ENCODE peak calls at places on chromosomes 3 and 15, in five cellular contexts. One of them, this sample, is unnamed.

GRCh38 chr15:41891226-41891625 is 2.6 kb downstream of the SPTBN5 start:
- DNase-seq in activated naive CD8-positive, alpha-beta T cell treated with anti-CD3 and anti-CD28 coated beads for 36 hours: no peak
- DNase-seq in EL: no peak
- DNase-seq in HEK293T: no peak
- DNase-seq in stimulated activated CD4-positive, alpha-beta T cell treated with anti-CD3 and anti-CD28 coated beads, Interleukin-2, amount 100 ng/mL, for 48 hours: no peak
- DNase-seq in this sample: no peak

GRCh38 chr3:33166095-33166494 is 52.3 kb downstream of the CRTAP start:
- DNase-seq in stimulated activated CD4-positive, alpha-beta T cell treated with anti-CD3 and anti-CD28 coated beads, Interleukin-2, amount 100 ng/mL, for 48 hours: no peak
- DNase-seq in EL: no peak
- DNase-seq in HEK293T: no peak
- DNase-seq in activated naive CD8-positive, alpha-beta T cell treated with anti-CD3 and anti-CD28 coated beads for 36 hours: no peak
- DNase-seq in this sample: no peak

GRCh38 chr3:37852097-37852496 is 9.6 kb upstream of the CTDSPL start:
- DNase-seq in HEK293T: no peak
- DNase-seq in EL: peak
- DNase-seq in stimulated activated CD4-positive, alpha-beta T cell treated with anti-CD3 and anti-CD28 coated beads, Interleukin-2, amount 100 ng/mL, for 48 hours: no peak
- DNase-seq in activated naive CD8-positive, alpha-beta T cell treated with anti-CD3 and anti-CD28 coated beads for 36 hours: no peak
- DNase-seq in this sample: no peak

GRCh38 chr3:40044487-40044886 is 235.1 kb downstream of the MYRIP start:
- DNase-seq in activated naive CD8-positive, alpha-beta T cell treated with anti-CD3 and anti-CD28 coated beads for 36 hours: no peak
- DNase-seq in HEK293T: no peak
- DNase-seq in EL: peak
- DNase-seq in stimulated activated CD4-positive, alpha-beta T cell treated with anti-CD3 and anti-CD28 coated beads, Interleukin-2, amount 100 ng/mL, for 48 hours: no peak
- DNase-seq in this sample: no peak

GRCh38 chr15:53974813-53975212 is 3.4 kb upstream of the UNC13C start:
- DNase-seq in stimulated activated CD4-positive, alpha-beta T cell treated with anti-CD3 and anti-CD28 coated beads, Interleukin-2, amount 100 ng/mL, for 48 hours: no peak
- DNase-seq in HEK293T: no peak
- DNase-seq in activated naive CD8-positive, alpha-beta T cell treated with anti-CD3 and anti-CD28 coated beads for 36 hours: no peak
- DNase-seq in EL: no peak
- DNase-seq in this sample: no peak

GRCh38 chr3:191557322-191557721 is 96.4 kb downstream of the PYDC2 start:
- DNase-seq in stimulated activated CD4-positive, alpha-beta T cell treated with anti-CD3 and anti-CD28 coated beads, Interleukin-2, amount 100 ng/mL, for 48 hours: no peak
- DNase-seq in activated naive CD8-positive, alpha-beta T cell treated with anti-CD3 and anti-CD28 coated beads for 36 hours: no peak
- DNase-seq in HEK293T: no peak
- DNase-seq in EL: no peak
- DNase-seq in this sample: no peak

GRCh38 chr15:71773206-71773859 is 37.0 kb upstream of the NR2E3 start:
- DNase-seq in stimulated activated CD4-positive, alpha-beta T cell treated with anti-CD3 and anti-CD28 coated beads, Interleukin-2, amount 100 ng/mL, for 48 hours: no peak
- DNase-seq in HEK293T: no peak
- DNase-seq in activated naive CD8-positive, alpha-beta T cell treated with anti-CD3 and anti-CD28 coated beads for 36 hours: no peak
- DNase-seq in EL: no peak
- DNase-seq in this sample: no peak

GRCh38 chr3:175836622-175837021 is 977.5 kb downstream of the NAALADL2 start:
- DNase-seq in EL: no peak
- DNase-seq in stimulated activated CD4-positive, alpha-beta T cell treated with anti-CD3 and anti-CD28 coated beads, Interleukin-2, amount 100 ng/mL, for 48 hours: no peak
- DNase-seq in activated naive CD8-positive, alpha-beta T cell treated with anti-CD3 and anti-CD28 coated beads for 36 hours: no peak
- DNase-seq in HEK293T: no peak
- DNase-seq in this sample: no peak

GRCh38 chr3:120497318-120497717 is 46.5 kb upstream of the FSTL1 start:
- DNase-seq in stimulated activated CD4-positive, alpha-beta T cell treated with anti-CD3 and anti-CD28 coated beads, Interleukin-2, amount 100 ng/mL, for 48 hours: no peak
- DNase-seq in activated naive CD8-positive, alpha-beta T cell treated with anti-CD3 and anti-CD28 coated beads for 36 hours: no peak
- DNase-seq in EL: peak
- DNase-seq in HEK293T: no peak
- DNase-seq in this sample: no peak

GRCh38 chr3:152026033-152026556 is 152.7 kb downstream of the SUCNR1 start:
- DNase-seq in HEK293T: no peak
- DNase-seq in activated naive CD8-positive, alpha-beta T cell treated with anti-CD3 and anti-CD28 coated beads for 36 hours: no peak
- DNase-seq in EL: peak
- DNase-seq in stimulated activated CD4-positive, alpha-beta T cell treated with anti-CD3 and anti-CD28 coated beads, Interleukin-2, amount 100 ng/mL, for 48 hours: no peak
- DNase-seq in this sample: no peak

GRCh38 chr3:124034809-124035152 is 42.9 kb upstream of the ROPN1 start:
- DNase-seq in EL: no peak
- DNase-seq in stimulated activated CD4-positive, alpha-beta T cell treated with anti-CD3 and anti-CD28 coated beads, Interleukin-2, amount 100 ng/mL, for 48 hours: no peak
- DNase-seq in HEK293T: no peak
- DNase-seq in activated naive CD8-positive, alpha-beta T cell treated with anti-CD3 and anti-CD28 coated beads for 36 hours: no peak
- DNase-seq in this sample: no peak

GRCh38 chr3:124272611-124273151 is 280.8 kb upstream of the ROPN1 start:
- DNase-seq in stimulated activated CD4-positive, alpha-beta T cell treated with anti-CD3 and anti-CD28 coated beads, Interleukin-2, amount 100 ng/mL, for 48 hours: no peak
- DNase-seq in EL: peak
- DNase-seq in activated naive CD8-positive, alpha-beta T cell treated with anti-CD3 and anti-CD28 coated beads for 36 hours: no peak
- DNase-seq in HEK293T: no peak
- DNase-seq in this sample: no peak

GRCh38 chr3:95277614-95278013 is 1214.8 kb downstream of the NSUN3 start:
- DNase-seq in activated naive CD8-positive, alpha-beta T cell treated with anti-CD3 and anti-CD28 coated beads for 36 hours: no peak
- DNase-seq in EL: no peak
- DNase-seq in HEK293T: no peak
- DNase-seq in stimulated activated CD4-positive, alpha-beta T cell treated with anti-CD3 and anti-CD28 coated beads, Interleukin-2, amount 100 ng/mL, for 48 hours: no peak
- DNase-seq in this sample: no peak

GRCh38 chr3:36135863-36136262 is 244.4 kb upstream of the STAC start:
- DNase-seq in EL: no peak
- DNase-seq in HEK293T: no peak
- DNase-seq in activated naive CD8-positive, alpha-beta T cell treated with anti-CD3 and anti-CD28 coated beads for 36 hours: no peak
- DNase-seq in stimulated activated CD4-positive, alpha-beta T cell treated with anti-CD3 and anti-CD28 coated beads, Interleukin-2, amount 100 ng/mL, for 48 hours: no peak
- DNase-seq in this sample: no peak

GRCh38 chr15:65085990-65086679 is 9.6 kb downstream of the KBTBD13 start:
- DNase-seq in stimulated activated CD4-positive, alpha-beta T cell treated with anti-CD3 and anti-CD28 coated beads, Interleukin-2, amount 100 ng/mL, for 48 hours: no peak
- DNase-seq in HEK293T: peak
- DNase-seq in EL: peak
- DNase-seq in activated naive CD8-positive, alpha-beta T cell treated with anti-CD3 and anti-CD28 coated beads for 36 hours: no peak
- DNase-seq in this sample: peak

GRCh38 chr3:59426851-59427565 is 377.2 kb upstream of the CFAP20DC start:
- DNase-seq in stimulated activated CD4-positive, alpha-beta T cell treated with anti-CD3 and anti-CD28 coated beads, Interleukin-2, amount 100 ng/mL, for 48 hours: no peak
- DNase-seq in activated naive CD8-positive, alpha-beta T cell treated with anti-CD3 and anti-CD28 coated beads for 36 hours: no peak
- DNase-seq in HEK293T: no peak
- DNase-seq in EL: peak
- DNase-seq in this sample: no peak

GRCh38 chr3:188157971-188158370 is 4.0 kb downstream of the LPP start:
- DNase-seq in activated naive CD8-positive, alpha-beta T cell treated with anti-CD3 and anti-CD28 coated beads for 36 hours: no peak
- DNase-seq in EL: no peak
- DNase-seq in HEK293T: no peak
- DNase-seq in stimulated activated CD4-positive, alpha-beta T cell treated with anti-CD3 and anti-CD28 coated beads, Interleukin-2, amount 100 ng/mL, for 48 hours: no peak
- DNase-seq in this sample: no peak

GRCh38 chr3:4395448-4395847 is 71.6 kb downstream of the SUMF1 start:
- DNase-seq in EL: no peak
- DNase-seq in activated naive CD8-positive, alpha-beta T cell treated with anti-CD3 and anti-CD28 coated beads for 36 hours: no peak
- DNase-seq in stimulated activated CD4-positive, alpha-beta T cell treated with anti-CD3 and anti-CD28 coated beads, Interleukin-2, amount 100 ng/mL, for 48 hours: no peak
- DNase-seq in HEK293T: no peak
- DNase-seq in this sample: no peak

GRCh38 chr15:82730022-82730530 is 20.4 kb upstream of the AP3B2 start:
- DNase-seq in activated naive CD8-positive, alpha-beta T cell treated with anti-CD3 and anti-CD28 coated beads for 36 hours: no peak
- DNase-seq in stimulated activated CD4-positive, alpha-beta T cell treated with anti-CD3 and anti-CD28 coated beads, Interleukin-2, amount 100 ng/mL, for 48 hours: no peak
- DNase-seq in EL: no peak
- DNase-seq in HEK293T: no peak
- DNase-seq in this sample: no peak

GRCh38 chr15:63544253-63545026 is 40.0 kb downstream of the USP3 start:
- DNase-seq in activated naive CD8-positive, alpha-beta T cell treated with anti-CD3 and anti-CD28 coated beads for 36 hours: no peak
- DNase-seq in HEK293T: no peak
- DNase-seq in stimulated activated CD4-positive, alpha-beta T cell treated with anti-CD3 and anti-CD28 coated beads, Interleukin-2, amount 100 ng/mL, for 48 hours: no peak
- DNase-seq in EL: no peak
- DNase-seq in this sample: no peak

GRCh38 chr3:43676440-43676839 is 14.3 kb upstream of the ABHD5 start:
- DNase-seq in stimulated activated CD4-positive, alpha-beta T cell treated with anti-CD3 and anti-CD28 coated beads, Interleukin-2, amount 100 ng/mL, for 48 hours: no peak
- DNase-seq in EL: no peak
- DNase-seq in activated naive CD8-positive, alpha-beta T cell treated with anti-CD3 and anti-CD28 coated beads for 36 hours: no peak
- DNase-seq in HEK293T: no peak
- DNase-seq in this sample: no peak

GRCh38 chr3:103977417-103977816 is 1389.3 kb upstream of the ALCAM start:
- DNase-seq in stimulated activated CD4-positive, alpha-beta T cell treated with anti-CD3 and anti-CD28 coated beads, Interleukin-2, amount 100 ng/mL, for 48 hours: no peak
- DNase-seq in EL: no peak
- DNase-seq in HEK293T: no peak
- DNase-seq in activated naive CD8-positive, alpha-beta T cell treated with anti-CD3 and anti-CD28 coated beads for 36 hours: no peak
- DNase-seq in this sample: no peak

GRCh38 chr3:195854628-195855300 is 43.0 kb upstream of the MUC4 start:
- DNase-seq in HEK293T: no peak
- DNase-seq in EL: no peak
- DNase-seq in stimulated activated CD4-positive, alpha-beta T cell treated with anti-CD3 and anti-CD28 coated beads, Interleukin-2, amount 100 ng/mL, for 48 hours: no peak
- DNase-seq in activated naive CD8-positive, alpha-beta T cell treated with anti-CD3 and anti-CD28 coated beads for 36 hours: no peak
- DNase-seq in this sample: no peak

GRCh38 chr3:18389108-18389733 is 35.9 kb downstream of the SATB1 start:
- DNase-seq in EL: peak
- DNase-seq in HEK293T: peak
- DNase-seq in stimulated activated CD4-positive, alpha-beta T cell treated with anti-CD3 and anti-CD28 coated beads, Interleukin-2, amount 100 ng/mL, for 48 hours: no peak
- DNase-seq in activated naive CD8-positive, alpha-beta T cell treated with anti-CD3 and anti-CD28 coated beads for 36 hours: no peak
- DNase-seq in this sample: no peak

GRCh38 chr3:57977755-57978715 is 30.2 kb upstream of the FLNB start:
- DNase-seq in HEK293T: no peak
- DNase-seq in stimulated activated CD4-positive, alpha-beta T cell treated with anti-CD3 and anti-CD28 coated beads, Interleukin-2, amount 100 ng/mL, for 48 hours: no peak
- DNase-seq in activated naive CD8-positive, alpha-beta T cell treated with anti-CD3 and anti-CD28 coated beads for 36 hours: no peak
- DNase-seq in EL: peak
- DNase-seq in this sample: no peak

GRCh38 chr3:14143826-14144225 is 19.0 kb downstream of the TMEM43 start:
- DNase-seq in EL: peak
- DNase-seq in HEK293T: no peak
- DNase-seq in stimulated activated CD4-positive, alpha-beta T cell treated with anti-CD3 and anti-CD28 coated beads, Interleukin-2, amount 100 ng/mL, for 48 hours: no peak
- DNase-seq in activated naive CD8-positive, alpha-beta T cell treated with anti-CD3 and anti-CD28 coated beads for 36 hours: no peak
- DNase-seq in this sample: no peak

GRCh38 chr3:176490357-176490756 is 706.9 kb downstream of the TBL1XR1 start:
- DNase-seq in stimulated activated CD4-positive, alpha-beta T cell treated with anti-CD3 and anti-CD28 coated beads, Interleukin-2, amount 100 ng/mL, for 48 hours: no peak
- DNase-seq in EL: no peak
- DNase-seq in activated naive CD8-positive, alpha-beta T cell treated with anti-CD3 and anti-CD28 coated beads for 36 hours: no peak
- DNase-seq in HEK293T: no peak
- DNase-seq in this sample: no peak

GRCh38 chr15:40092416-40093223 is 16.1 kb downstream of the BMF start:
- DNase-seq in stimulated activated CD4-positive, alpha-beta T cell treated with anti-CD3 and anti-CD28 coated beads, Interleukin-2, amount 100 ng/mL, for 48 hours: no peak
- DNase-seq in HEK293T: no peak
- DNase-seq in EL: peak
- DNase-seq in activated naive CD8-positive, alpha-beta T cell treated with anti-CD3 and anti-CD28 coated beads for 36 hours: no peak
- DNase-seq in this sample: no peak

GRCh38 chr3:89114841-89115223 is 7.4 kb downstream of the EPHA3 start:
- DNase-seq in HEK293T: no peak
- DNase-seq in EL: no peak
- DNase-seq in activated naive CD8-positive, alpha-beta T cell treated with anti-CD3 and anti-CD28 coated beads for 36 hours: no peak
- DNase-seq in stimulated activated CD4-positive, alpha-beta T cell treated with anti-CD3 and anti-CD28 coated beads, Interleukin-2, amount 100 ng/mL, for 48 hours: no peak
- DNase-seq in this sample: no peak

GRCh38 chr3:197906023-197906849 is 43.8 kb upstream of the RPL35A start:
- DNase-seq in HEK293T: peak
- DNase-seq in EL: peak
- DNase-seq in stimulated activated CD4-positive, alpha-beta T cell treated with anti-CD3 and anti-CD28 coated beads, Interleukin-2, amount 100 ng/mL, for 48 hours: peak
- DNase-seq in activated naive CD8-positive, alpha-beta T cell treated with anti-CD3 and anti-CD28 coated beads for 36 hours: peak
- DNase-seq in this sample: peak

GRCh38 chr3:120177151-120177550 is 82.9 kb upstream of the GSK3B start:
- DNase-seq in EL: peak
- DNase-seq in stimulated activated CD4-positive, alpha-beta T cell treated with anti-CD3 and anti-CD28 coated beads, Interleukin-2, amount 100 ng/mL, for 48 hours: no peak
- DNase-seq in activated naive CD8-positive, alpha-beta T cell treated with anti-CD3 and anti-CD28 coated beads for 36 hours: no peak
- DNase-seq in HEK293T: peak
- DNase-seq in this sample: no peak

GRCh38 chr3:107068980-107069379 is 308.3 kb upstream of the CCDC54 start:
- DNase-seq in HEK293T: no peak
- DNase-seq in EL: peak
- DNase-seq in stimulated activated CD4-positive, alpha-beta T cell treated with anti-CD3 and anti-CD28 coated beads, Interleukin-2, amount 100 ng/mL, for 48 hours: no peak
- DNase-seq in activated naive CD8-positive, alpha-beta T cell treated with anti-CD3 and anti-CD28 coated beads for 36 hours: no peak
- DNase-seq in this sample: no peak

GRCh38 chr15:91782221-91782620 is 71.3 kb upstream of the SLCO3A1 start:
- DNase-seq in HEK293T: no peak
- DNase-seq in stimulated activated CD4-positive, alpha-beta T cell treated with anti-CD3 and anti-CD28 coated beads, Interleukin-2, amount 100 ng/mL, for 48 hours: no peak
- DNase-seq in activated naive CD8-positive, alpha-beta T cell treated with anti-CD3 and anti-CD28 coated beads for 36 hours: no peak
- DNase-seq in EL: no peak
- DNase-seq in this sample: no peak

GRCh38 chr15:51368751-51369450 is 27.4 kb downstream of the GLDN start:
- DNase-seq in activated naive CD8-positive, alpha-beta T cell treated with anti-CD3 and anti-CD28 coated beads for 36 hours: no peak
- DNase-seq in HEK293T: no peak
- DNase-seq in stimulated activated CD4-positive, alpha-beta T cell treated with anti-CD3 and anti-CD28 coated beads, Interleukin-2, amount 100 ng/mL, for 48 hours: no peak
- DNase-seq in EL: peak
- DNase-seq in this sample: no peak

This sample was measured in progenitor cell of endocrine pancreas.